ENCODE peak calls at places on chromosome 17, in four cellular contexts. One of them, this sample, is unnamed.

GRCh38 chr17:78238823-78239488 is 7.5 kb downstream of the TMEM235 start:
- DNase-seq in WTC11: no peak
- DNase-seq in K562: no peak
- DNase-seq in GM12878: no peak
- DNase-seq in this sample: no peak

GRCh38 chr17:34311291-34311690 is 7.9 kb upstream of the CCL8 start:
- DNase-seq in K562: no peak
- DNase-seq in GM12878: no peak
- DNase-seq in WTC11: no peak
- DNase-seq in this sample: no peak

GRCh38 chr17:50149425-50150353 is 788 bp downstream of the PPP1R9B start:
- DNase-seq in WTC11: no peak
- DNase-seq in K562: peak
- DNase-seq in GM12878: no peak
- DNase-seq in this sample: peak

GRCh38 chr17:183021-183420 is 1.6 kb upstream of the DOC2B start:
- DNase-seq in WTC11: no peak
- DNase-seq in K562: no peak
- DNase-seq in GM12878: no peak
- DNase-seq in this sample: no peak

GRCh38 chr17:58072862-58073261 is 10.4 kb upstream of the DYNLL2 start:
- DNase-seq in GM12878: no peak
- DNase-seq in WTC11: no peak
- DNase-seq in K562: no peak
- DNase-seq in this sample: no peak

GRCh38 chr17:32341857-32342602 is at the start of gene C17orf75:
- DNase-seq in WTC11: peak
- DNase-seq in K562: peak
- DNase-seq in GM12878: peak
- DNase-seq in this sample: peak

GRCh38 chr17:68320311-68320865 is 29.1 kb downstream of the ARSG start:
- DNase-seq in GM12878: no peak
- DNase-seq in WTC11: peak
- DNase-seq in K562: no peak
- DNase-seq in this sample: no peak

GRCh38 chr17:47869114-47869513 is 18.2 kb upstream of the SP6 start:
- DNase-seq in K562: no peak
- DNase-seq in WTC11: no peak
- DNase-seq in GM12878: no peak
- DNase-seq in this sample: no peak

GRCh38 chr17:15782809-15783208 is 50.7 kb downstream of the TBC1D26 start:
- DNase-seq in WTC11: peak
- DNase-seq in GM12878: no peak
- DNase-seq in K562: no peak
- DNase-seq in this sample: no peak

GRCh38 chr17:1173456-1174370 is 6.1 kb downstream of the ABR start:
- DNase-seq in K562: no peak
- DNase-seq in GM12878: no peak
- DNase-seq in WTC11: no peak
- DNase-seq in this sample: no peak

GRCh38 chr17:71405101-71405500 is 715.7 kb upstream of the SOX9 start:
- DNase-seq in K562: no peak
- DNase-seq in WTC11: no peak
- DNase-seq in GM12878: no peak
- DNase-seq in this sample: no peak

GRCh38 chr17:55275894-55276804 is 11.4 kb downstream of the HLF start:
- DNase-seq in GM12878: no peak
- DNase-seq in WTC11: no peak
- DNase-seq in K562: no peak
- DNase-seq in this sample: no peak

GRCh38 chr17:61862105-61862574 is 1.2 kb downstream of the BRIP1 start:
- DNase-seq in WTC11: no peak
- DNase-seq in K562: peak
- DNase-seq in GM12878: no peak
- DNase-seq in this sample: no peak

GRCh38 chr17:82230627-82231311 is 1.9 kb downstream of the SLC16A3 start:
- DNase-seq in WTC11: peak
- DNase-seq in GM12878: no peak
- DNase-seq in K562: peak
- DNase-seq in this sample: peak

GRCh38 chr17:41666336-41666680 is 22.4 kb upstream of the EIF1 start:
- DNase-seq in GM12878: peak
- DNase-seq in K562: peak
- DNase-seq in WTC11: no peak
- DNase-seq in this sample: peak

GRCh38 chr17:77708936-77709335 is 249.6 kb upstream of the TNRC6C start:
- DNase-seq in K562: no peak
- DNase-seq in GM12878: no peak
- DNase-seq in WTC11: no peak
- DNase-seq in this sample: no peak

GRCh38 chr17:57255182-57255775 is 1.0 kb upstream of the MSI2 start:
- DNase-seq in K562: no peak
- DNase-seq in GM12878: no peak
- DNase-seq in WTC11: no peak
- DNase-seq in this sample: no peak

GRCh38 chr17:82213251-82214011 is 789 bp upstream of the CCDC57 start:
- DNase-seq in K562: peak
- DNase-seq in WTC11: no peak
- DNase-seq in GM12878: no peak
- DNase-seq in this sample: peak

GRCh38 chr17:68019675-68020450 is 15.7 kb upstream of the KPNA2 start:
- DNase-seq in K562: peak
- DNase-seq in GM12878: peak
- DNase-seq in WTC11: peak
- DNase-seq in this sample: peak

GRCh38 chr17:51035436-51035835 is 85.2 kb downstream of the SPAG9 start:
- DNase-seq in WTC11: no peak
- DNase-seq in K562: no peak
- DNase-seq in GM12878: no peak
- DNase-seq in this sample: no peak

GRCh38 chr17:71080937-71081336 is 911.6 kb downstream of the KCNJ2 start:
- DNase-seq in WTC11: peak
- DNase-seq in K562: no peak
- DNase-seq in GM12878: no peak
- DNase-seq in this sample: no peak

GRCh38 chr17:67218385-67218950 is 26.5 kb downstream of the HELZ start:
- DNase-seq in WTC11: no peak
- DNase-seq in K562: no peak
- DNase-seq in GM12878: no peak
- DNase-seq in this sample: no peak

GRCh38 chr17:34816806-34817205 is 144.5 kb downstream of the CCT6B start:
- DNase-seq in WTC11: peak
- DNase-seq in K562: no peak
- DNase-seq in GM12878: no peak
- DNase-seq in this sample: no peak

GRCh38 chr17:32314636-32315035 is 27.3 kb downstream of the C17orf75 start:
- DNase-seq in K562: no peak
- DNase-seq in WTC11: no peak
- DNase-seq in GM12878: no peak
- DNase-seq in this sample: no peak

GRCh38 chr17:62802531-62803205 is 5.4 kb downstream of the MARCHF10 start:
- DNase-seq in K562: no peak
- DNase-seq in WTC11: no peak
- DNase-seq in GM12878: no peak
- DNase-seq in this sample: no peak

GRCh38 chr17:6981426-6981825 is 14.4 kb upstream of the ALOX12 start:
- DNase-seq in WTC11: no peak
- DNase-seq in GM12878: no peak
- DNase-seq in K562: no peak
- DNase-seq in this sample: no peak

GRCh38 chr17:18141210-18141803 is 32.8 kb downstream of the MYO15A start:
- DNase-seq in K562: peak
- DNase-seq in GM12878: no peak
- DNase-seq in WTC11: no peak
- DNase-seq in this sample: peak
- TF ChIP-seq USF1 in K562: no peak
- TF ChIP-seq USF1 in GM12878: no peak
- TF ChIP-seq USF1 in WTC11: no peak
- TF ChIP-seq USF1 in this sample: no peak

GRCh38 chr17:4691686-4692085 is 12.3 kb downstream of the PELP1 start:
- DNase-seq in WTC11: no peak
- DNase-seq in K562: no peak
- DNase-seq in GM12878: no peak
- DNase-seq in this sample: no peak
- TF ChIP-seq USF1 in WTC11: no peak
- TF ChIP-seq USF1 in K562: no peak
- TF ChIP-seq USF1 in GM12878: no peak
- TF ChIP-seq USF1 in this sample: no peak

GRCh38 chr17:75754378-75755204 is 10.4 kb downstream of the GALK1 start:
- DNase-seq in K562: peak
- DNase-seq in GM12878: no peak
- DNase-seq in WTC11: no peak
- DNase-seq in this sample: no peak
- TF ChIP-seq USF1 in K562: peak
- TF ChIP-seq USF1 in GM12878: no peak
- TF ChIP-seq USF1 in WTC11: no peak
- TF ChIP-seq USF1 in this sample: no peak

GRCh38 chr17:39716879-39717536 is 13.3 kb downstream of the MIEN1 start:
- DNase-seq in WTC11: no peak
- DNase-seq in K562: no peak
- DNase-seq in GM12878: no peak
- DNase-seq in this sample: no peak

GRCh38 chr17:39717660-39718059 is 12.7 kb downstream of the MIEN1 start:
- DNase-seq in GM12878: no peak
- DNase-seq in WTC11: no peak
- DNase-seq in K562: no peak
- DNase-seq in this sample: no peak

GRCh38 chr17:39714234-39714633 is 14.4 kb downstream of the ERBB2 start:
- DNase-seq in WTC11: no peak
- DNase-seq in GM12878: no peak
- DNase-seq in K562: no peak
- DNase-seq in this sample: no peak

GRCh38 chr17:39716073-39716818 is 14.1 kb downstream of the MIEN1 start:
- DNase-seq in WTC11: no peak
- DNase-seq in GM12878: no peak
- DNase-seq in K562: no peak
- DNase-seq in this sample: no peak

DNA sequence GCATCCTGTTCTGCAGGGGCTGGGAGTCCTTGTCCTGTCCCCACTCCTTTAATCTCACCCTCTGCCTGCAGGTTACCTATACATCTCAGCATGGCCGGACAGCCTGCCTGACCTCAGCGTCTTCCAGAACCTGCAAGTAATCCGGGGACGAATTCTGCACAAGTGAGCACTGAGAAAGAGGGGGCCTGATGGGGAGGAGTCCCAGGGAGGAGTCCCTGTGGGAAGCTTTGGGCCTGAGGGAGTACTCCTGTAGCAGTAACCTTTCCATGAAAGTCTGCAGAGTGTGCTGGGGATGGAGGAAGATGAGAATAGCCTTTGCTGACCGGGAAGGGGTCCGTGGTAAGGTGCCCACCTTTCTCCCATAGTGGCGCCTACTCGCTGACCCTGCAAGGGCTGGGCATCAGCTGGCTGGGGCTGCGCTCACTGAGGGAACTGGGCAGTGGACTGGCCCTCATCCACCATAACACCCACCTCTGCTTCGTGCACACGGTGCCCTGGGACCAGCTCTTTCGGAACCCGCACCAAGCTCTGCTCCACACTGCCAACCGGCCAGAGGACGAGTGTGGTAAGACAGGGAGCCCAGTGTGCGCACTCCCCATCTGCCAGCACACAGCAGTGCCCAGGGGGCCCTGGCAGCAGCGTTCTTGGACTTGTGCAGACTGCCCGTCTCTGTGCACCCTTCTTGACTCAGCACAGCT is 14.8 kb downstream of the MIEN1 start:
- DNase-seq in GM12878: no peak
- DNase-seq in WTC11: no peak
- DNase-seq in K562: no peak
- DNase-seq in this sample: no peak
- TF ChIP-seq USF1 in GM12878: no peak
- TF ChIP-seq USF1 in WTC11: no peak
- TF ChIP-seq USF1 in K562: no peak
- TF ChIP-seq USF1 in this sample: no peak

GRCh38 chr17:28331891-28332420 is 3.3 kb downstream of the IFT20 start:
- DNase-seq in WTC11: no peak
- DNase-seq in GM12878: no peak
- DNase-seq in K562: no peak
- DNase-seq in this sample: no peak

GRCh38 chr17:28333083-28333746 is 2.1 kb downstream of the IFT20 start:
- DNase-seq in GM12878: no peak
- DNase-seq in K562: no peak
- DNase-seq in WTC11: no peak
- DNase-seq in this sample: no peak

GRCh38 chr17:28328325-28328724 is 6.9 kb downstream of the IFT20 start:
- DNase-seq in WTC11: no peak
- DNase-seq in GM12878: no peak
- DNase-seq in K562: no peak
- DNase-seq in this sample: no peak

GRCh38 chr17:28327709-28328108 is 7.6 kb downstream of the IFT20 start:
- DNase-seq in K562: no peak
- DNase-seq in WTC11: no peak
- DNase-seq in GM12878: no peak
- DNase-seq in this sample: no peak

GRCh38 chr17:28330671-28331070 is 4.6 kb downstream of the IFT20 start:
- DNase-seq in WTC11: no peak
- DNase-seq in K562: no peak
- DNase-seq in GM12878: no peak
- DNase-seq in this sample: no peak
- TF ChIP-seq USF1 in WTC11: no peak
- TF ChIP-seq USF1 in K562: no peak
- TF ChIP-seq USF1 in GM12878: no peak
- TF ChIP-seq USF1 in this sample: no peak

DNA sequence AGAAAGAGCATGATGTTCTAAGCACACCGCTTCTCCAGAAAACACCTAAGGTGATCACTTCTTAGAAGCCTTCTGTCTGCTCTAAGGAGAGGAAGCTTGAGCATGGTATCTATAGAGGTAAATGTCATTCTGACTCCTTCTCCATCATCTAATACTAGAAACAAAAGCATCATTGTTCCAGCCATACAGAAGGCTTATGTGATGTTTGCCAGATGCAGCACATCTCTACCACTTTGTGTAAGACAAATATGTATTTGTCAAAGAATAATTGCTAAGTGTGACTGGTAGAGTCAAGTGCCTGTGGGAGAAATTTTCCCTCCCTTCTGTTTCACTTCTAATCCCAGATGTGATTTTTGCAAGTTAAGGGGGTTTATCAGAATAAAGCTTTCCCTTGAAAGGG is 217.1 kb downstream of the HS3ST3A1 start:
- DNase-seq in K562: no peak
- DNase-seq in WTC11: no peak
- DNase-seq in GM12878: no peak
- DNase-seq in this sample: no peak
- TF ChIP-seq USF1 in K562: no peak
- TF ChIP-seq USF1 in WTC11: no peak
- TF ChIP-seq USF1 in GM12878: no peak
- TF ChIP-seq USF1 in this sample: no peak

GRCh38 chr17:69712801-69713311 is 298.4 kb downstream of the MAP2K6 start:
- DNase-seq in K562: no peak
- DNase-seq in GM12878: no peak
- DNase-seq in WTC11: no peak
- DNase-seq in this sample: no peak
- TF ChIP-seq USF1 in K562: no peak
- TF ChIP-seq USF1 in GM12878: no peak
- TF ChIP-seq USF1 in WTC11: no peak
- TF ChIP-seq USF1 in this sample: no peak

GRCh38 chr17:14211778-14212177 is 24.9 kb downstream of the CDRT15 start:
- DNase-seq in WTC11: peak
- DNase-seq in K562: peak
- DNase-seq in GM12878: no peak
- DNase-seq in this sample: no peak
- TF ChIP-seq USF1 in WTC11: no peak
- TF ChIP-seq USF1 in K562: no peak
- TF ChIP-seq USF1 in GM12878: no peak
- TF ChIP-seq USF1 in this sample: no peak

This sample was measured in SK-N-SH.